ENCODE peak calls at places on chromosomes 2 and 18, in ten cellular contexts. L is tibial nerve, N is tibial artery, U is heart right ventricle, I is adrenal gland, D is heart left ventricle, H is HepG2, Z is colonic mucosa, W is pancreas, B is GM23248. A is an unnamed sample. For H3K9me3 and H3K4me1, the result is how much of the 10 kb centered on the place peaks cover.

GRCh38 chr2:72442270-72442669 is 294.6 kb upstream of the CYP26B1 start:
- DNase-seq in L (no peak), N (no peak), U (no peak), I (no peak), D (no peak), H (no peak), Z (no peak), W (no peak), B (no peak), A (no peak)

GRCh38 chr2:64943387-64944150 is 45.6 kb upstream of the SLC1A4 start:
- DNase-seq in L (no peak), N (peak), U (peak), I (peak), D (peak), H (peak), Z (no peak), W (peak), B (peak), A (peak)

GRCh38 chr2:39918886-39919285 is 139.8 kb upstream of the THUMPD2 start:
- DNase-seq in L (no peak), N (no peak), U (no peak), I (no peak), D (no peak), H (no peak), Z (no peak), W (no peak), B (no peak), A (no peak)

GRCh38 chr2:47033102-47033880 is 117.7 kb upstream of the MCFD2 start:
- DNase-seq in L (no peak), N (no peak), U (no peak), I (no peak), D (no peak), H (peak), Z (no peak), W (peak), B (peak), A (no peak)

GRCh38 chr2:187541086-187542085 is 12.8 kb downstream of the TFPI start:
- DNase-seq in L (peak), N (no peak), U (no peak), I (no peak), D (no peak), H (peak), Z (no peak), W (no peak), B (peak), A (peak)

GRCh38 chr2:231929961-231930600 is 3.9 kb upstream of the NPPC start:
- DNase-seq in L (no peak), N (peak), U (peak), I (no peak), D (peak), H (no peak), Z (no peak), W (no peak), B (no peak), A (peak)

GRCh38 chr18:77851798-77852197 is 602.1 kb downstream of the GALR1 start:
- DNase-seq in L (no peak), N (no peak), U (no peak), I (no peak), D (no peak), H (no peak), Z (no peak), W (no peak), B (no peak), A (no peak)

GRCh38 chr2:10030311-10030736 is 13.0 kb upstream of the KLF11 start:
- DNase-seq in L (no peak), N (no peak), U (no peak), I (no peak), D (no peak), H (peak), Z (peak), W (no peak), B (peak), A (no peak)

GRCh38 chr2:240981273-240981672 is 17.1 kb upstream of the SNED1 start:
- DNase-seq in L (no peak), N (peak), U (no peak), I (no peak), D (no peak), H (no peak), Z (no peak), W (no peak), B (peak), A (no peak)

GRCh38 chr2:100470898-100471514 is 724 bp downstream of the NMS start:
- DNase-seq in L (no peak), N (no peak), U (peak), I (peak), D (peak), H (peak), Z (no peak), W (no peak), B (peak), A (peak)

GRCh38 chr18:64110692-64111480 is 38.0 kb downstream of the LINC00305 start:
- DNase-seq in L (no peak), N (no peak), U (no peak), I (no peak), D (no peak), H (no peak), Z (no peak), W (no peak), B (peak), A (no peak)

GRCh38 chr2:96769816-96770215 is 9.1 kb downstream of the CNNM4 start:
- DNase-seq in L (no peak), N (peak), U (peak), I (peak), D (peak), H (peak), Z (no peak), W (no peak), B (peak), A (no peak)

DNA sequence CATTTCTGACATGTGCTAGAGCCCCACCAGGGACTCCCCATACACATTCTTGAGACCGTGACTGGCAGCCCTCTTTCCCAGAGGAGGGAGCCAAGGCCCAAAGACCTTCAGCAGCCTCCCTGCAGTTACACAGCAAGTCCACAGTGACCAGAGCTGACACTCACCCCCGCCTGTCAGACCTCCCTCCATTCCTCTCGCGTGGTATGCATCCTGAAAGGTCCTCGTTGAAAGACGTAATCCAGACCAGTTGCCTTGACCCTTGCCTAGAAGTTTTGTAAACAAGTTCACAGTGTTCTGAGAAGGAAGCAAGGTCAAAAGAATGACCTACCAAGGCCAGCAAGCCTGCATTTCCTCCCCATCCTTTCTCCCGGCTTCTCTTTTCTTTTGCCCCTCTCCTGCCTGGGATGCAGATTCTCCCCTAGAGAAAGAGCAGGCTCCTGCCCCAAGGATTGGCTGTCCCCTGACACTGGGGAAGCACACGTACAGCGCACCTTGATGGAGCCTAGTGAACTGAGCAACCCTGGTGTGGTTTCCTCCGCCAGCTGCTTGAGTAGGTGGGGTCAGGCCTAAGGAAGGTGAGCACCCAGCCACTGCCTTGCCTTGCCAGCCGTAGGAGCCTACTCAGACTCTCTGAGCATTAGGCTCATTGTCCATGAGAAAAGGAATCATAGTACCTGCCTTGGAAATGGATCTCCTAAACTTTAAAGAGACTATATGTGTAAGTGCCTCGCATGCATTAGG is 18.3 kb downstream of the TRIB2 start:
- DNase-seq in L (peak), N (no peak), U (peak), I (peak), D (no peak), H (no peak), Z (no peak), W (no peak), B (no peak), A (no peak)
- H3K27ac ChIP-seq in L (peak), N (no peak), U (peak), I (no peak), D (peak), H (no peak), Z (no peak), W (no peak), B (no peak), A (no peak)

DNA sequence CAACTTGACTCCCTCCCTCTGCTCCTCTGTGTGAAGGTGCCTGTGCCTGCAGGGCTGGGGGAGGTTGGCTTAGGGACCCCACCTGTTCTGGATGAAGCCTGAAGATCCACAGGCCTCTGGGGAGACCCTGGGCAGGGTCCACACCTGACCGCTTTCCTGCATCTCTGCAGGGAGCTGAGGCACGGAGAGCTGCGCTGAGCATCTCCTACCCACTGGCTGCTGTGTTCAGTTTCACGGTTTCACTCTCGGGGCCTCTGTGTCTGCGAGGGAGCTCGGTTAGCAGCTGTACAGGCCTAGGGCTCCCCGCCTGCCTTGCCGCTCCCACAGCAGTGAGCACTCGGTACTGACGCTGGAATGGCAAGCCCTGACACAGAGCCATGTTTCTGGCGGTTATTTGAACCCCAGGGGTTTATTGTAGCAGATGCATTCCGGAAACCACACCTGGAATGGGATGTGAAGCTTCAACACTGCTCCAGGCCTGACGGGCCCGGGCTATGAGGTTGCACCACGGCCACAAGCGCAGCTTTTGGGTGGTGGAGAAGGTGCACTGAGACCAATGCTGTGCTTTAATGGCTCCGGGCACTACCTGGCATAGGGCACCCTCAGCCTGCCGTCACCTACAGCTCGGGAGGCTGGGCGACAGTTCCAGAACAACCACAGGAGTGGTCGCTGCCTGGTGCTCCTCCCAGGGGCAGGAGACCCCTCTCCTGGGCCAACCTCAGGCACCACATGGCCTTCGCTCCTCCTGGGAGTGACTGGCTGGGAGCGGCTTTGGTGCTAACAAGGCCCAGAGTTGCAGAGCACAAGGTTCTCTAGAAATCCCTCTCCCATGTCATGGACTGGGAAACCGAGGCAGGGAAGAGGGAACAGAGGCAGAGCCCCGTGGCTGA is 257.9 kb downstream of the NDUFA10 start:
- DNase-seq in L (no peak), N (peak), U (no peak), I (no peak), D (no peak), H (no peak), Z (no peak), W (no peak), B (no peak), A (no peak)
- H3K9me3 ChIP-seq in L (under half), N (under half), U (under half), I (under half), D (under half), H (under half), Z (under half), W (under half), B (under half), A (under half)

DNA sequence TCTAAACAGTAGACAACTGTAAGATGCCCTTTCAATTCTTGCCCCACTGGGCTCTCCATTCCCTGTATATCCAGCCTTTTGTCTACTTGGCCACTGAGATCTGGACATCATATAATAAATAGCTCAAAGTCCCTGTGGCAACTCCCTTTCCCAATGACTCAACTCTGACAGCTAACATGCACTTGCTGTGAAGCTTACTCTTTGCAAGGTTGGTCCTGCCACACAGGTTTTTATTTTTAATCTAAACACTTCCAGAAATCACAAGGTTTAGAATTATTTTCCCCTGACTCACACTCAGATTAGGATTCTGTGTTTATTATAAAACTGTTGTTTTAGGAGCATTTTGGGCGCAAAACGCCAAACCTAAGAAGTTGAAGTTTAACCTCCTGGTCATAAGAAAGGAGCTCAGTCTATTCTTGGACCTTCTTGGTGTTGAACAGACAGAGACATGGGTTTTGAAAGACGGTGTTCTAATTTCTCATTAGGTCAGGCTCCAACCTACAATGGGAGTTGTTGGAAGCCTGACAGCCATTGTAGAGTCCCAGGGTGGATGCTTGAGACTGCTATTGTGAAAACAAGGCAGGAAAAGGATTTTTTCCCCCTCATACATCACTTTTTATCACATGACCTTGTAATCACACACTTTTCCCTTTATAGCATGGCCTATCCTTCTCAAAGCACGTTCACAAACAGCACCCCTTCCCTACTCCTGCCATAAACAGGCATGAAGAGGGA is 124.7 kb upstream of the SERPINE2 start:
- DNase-seq in L (no peak), N (no peak), U (no peak), I (no peak), D (peak), H (no peak), Z (no peak), W (no peak), B (peak), A (no peak)
- H3K4me1 ChIP-seq in L (under half), N (under half), U (under half), I (under half), D (under half), H (under half), Z (under half), W (under half), B (half or more), A (under half)

DNA sequence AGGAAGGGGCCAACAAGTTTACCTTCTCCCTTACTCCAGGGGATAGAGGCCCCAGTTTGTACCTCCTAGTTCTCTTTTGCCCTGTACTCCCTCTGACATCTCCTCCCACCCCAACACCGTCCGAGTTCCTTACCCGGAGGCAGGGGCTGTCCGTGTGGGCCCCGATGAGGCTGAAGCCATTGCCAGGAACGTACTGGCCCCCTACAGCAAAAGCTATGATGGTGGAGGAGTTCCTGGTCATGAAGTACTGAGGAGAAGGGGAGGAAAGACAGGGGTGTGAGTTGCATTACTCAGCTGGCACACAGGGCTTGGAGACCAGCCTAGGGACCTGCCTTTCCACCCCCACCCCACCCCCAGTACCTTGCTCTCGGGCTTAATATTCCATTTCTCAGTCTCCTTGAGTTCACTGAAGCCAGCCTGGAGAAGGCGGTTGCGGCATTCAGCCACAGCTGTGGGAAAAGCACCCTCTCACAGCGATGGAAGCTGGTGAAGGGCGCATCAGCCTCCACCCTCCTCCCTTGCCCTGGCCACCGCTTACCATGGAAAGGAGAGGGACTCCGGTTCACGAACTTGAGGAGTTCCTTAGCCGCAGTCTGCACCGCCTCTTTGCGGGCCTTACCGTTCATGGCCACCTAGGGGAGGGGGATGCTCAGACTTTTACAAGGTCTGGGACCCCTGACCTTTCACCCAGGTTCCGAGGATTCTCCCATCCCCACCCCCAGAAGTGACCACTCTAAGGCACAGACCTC is 1.0 kb downstream of the DNPEP start:
- DNase-seq in L (no peak), N (no peak), U (no peak), I (peak), D (no peak), H (no peak), Z (no peak), W (peak), B (peak), A (no peak)
- H3K27ac ChIP-seq in L (peak), N (peak), U (peak), I (peak), D (peak), H (peak), Z (peak), W (peak), B (peak), A (peak)

GRCh38 chr2:13601506-13601905 is 884.8 kb downstream of the TRIB2 start:
- DNase-seq in L (no peak), N (no peak), U (no peak), I (no peak), D (no peak), H (no peak), Z (no peak), W (no peak), B (no peak), A (no peak)
- H3K9me3 ChIP-seq in L (under half), N (under half), U (under half), I (under half), D (under half), H (half or more), Z (under half), W (under half), B (under half), A (under half)

DNA sequence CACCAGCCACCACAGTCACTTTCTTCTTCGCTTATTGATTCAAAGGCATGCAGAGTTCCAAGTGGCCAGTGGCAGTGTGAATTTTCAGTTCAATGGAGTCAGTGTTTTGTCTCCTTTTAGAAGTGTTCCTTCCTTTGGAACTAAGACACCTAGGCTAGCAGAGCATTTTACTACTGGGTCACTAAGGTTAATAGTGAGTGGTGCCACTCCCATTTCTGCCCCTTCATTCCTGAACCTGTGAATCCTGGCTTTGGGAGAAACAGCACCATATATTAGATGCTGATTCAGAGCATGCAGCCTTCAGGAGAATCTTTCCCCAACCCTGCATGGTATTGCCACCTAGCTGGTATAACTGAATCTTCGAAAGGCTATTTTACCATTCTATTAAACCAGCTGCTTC is 312.7 kb downstream of the HRH4 start:
- DNase-seq in L (no peak), N (no peak), U (no peak), I (no peak), D (no peak), H (no peak), Z (no peak), W (no peak), B (no peak), A (no peak)
- H3K4me1 ChIP-seq in L (under half), N (under half), U (under half), I (under half), D (under half), H (under half), Z (under half), W (under half), B (under half), A (under half)

DNA sequence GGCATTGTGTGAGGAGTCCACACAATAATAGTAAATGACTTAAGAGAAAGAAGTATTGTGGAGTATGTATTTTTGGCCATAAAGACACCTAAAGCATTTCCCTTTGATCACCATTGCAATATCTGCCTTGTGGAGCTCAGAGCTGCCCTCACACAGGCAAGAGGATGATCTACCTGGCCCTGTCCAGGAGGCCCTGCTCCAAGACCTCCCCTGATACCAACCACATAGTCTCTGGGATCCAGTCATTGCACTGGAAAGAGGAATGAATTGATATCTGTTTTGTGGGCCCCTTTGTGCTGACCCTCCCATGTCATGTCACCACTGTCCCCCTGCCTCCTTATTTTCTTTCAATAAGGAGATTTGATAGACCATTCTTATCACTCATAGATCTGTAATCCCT is 430.6 kb upstream of the TNP1 start:
- DNase-seq in L (no peak), N (no peak), U (no peak), I (no peak), D (no peak), H (no peak), Z (no peak), W (no peak), B (no peak), A (no peak)
- H3K27ac ChIP-seq in L (no peak), N (no peak), U (no peak), I (no peak), D (no peak), H (no peak), Z (no peak), W (no peak), B (no peak), A (no peak)

A was measured in SJSA1.